ENCODE peak calls at places on chromosomes 1 and 21, in five cellular contexts. G is GM13976, A is AG10803, T is SK-N-SH, F is lower leg skin. S is an unnamed sample.

GRCh38 chr1:200323856-200324400 is 85.9 kb downstream of the ZNF281 start:
- DNase-seq in T (no peak), A (peak), G (no peak), F (no peak), S (no peak)

GRCh38 chr21:35905973-35906357 is 154.4 kb downstream of the SETD4 start:
- DNase-seq in A (no peak), G (no peak), T (no peak), F (peak), S (peak)

GRCh38 chr1:67889940-67890567 is 56.8 kb upstream of the GNG12 start:
- DNase-seq in G (no peak), A (peak), T (no peak), F (no peak), S (no peak)

GRCh38 chr1:10756842-10757241 is 39.6 kb downstream of the CASZ1 start:
- DNase-seq in F (no peak), A (no peak), T (no peak), G (no peak), S (no peak)

GRCh38 chr1:149942885-149943284 is 6.2 kb upstream of the MTMR11 start:
- DNase-seq in G (no peak), T (no peak), A (no peak), F (no peak), S (no peak)

GRCh38 chr1:200139661-200140250 is 112.2 kb downstream of the NR5A2 start:
- DNase-seq in G (peak), A (peak), T (peak), F (no peak), S (no peak)

GRCh38 chr1:66371233-66372005 is 162.5 kb upstream of the SGIP1 start:
- DNase-seq in G (no peak), F (no peak), T (no peak), A (peak), S (no peak)

GRCh38 chr1:178513278-178513983 is 522 bp downstream of the TEX35 start:
- DNase-seq in F (no peak), G (no peak), A (peak), T (no peak), S (no peak)

GRCh38 chr1:196910208-196910607 is 22.4 kb downstream of the CFHR4 start:
- DNase-seq in A (no peak), G (no peak), F (no peak), T (no peak), S (no peak)
- TF ChIP-seq CTCF in A (peak), G (no peak), F (no peak), T (no peak), S (no peak)

GRCh38 chr1:98991127-98992003 is 13.3 kb downstream of the PLPPR5 start:
- DNase-seq in F (no peak), G (no peak), A (peak), T (no peak), S (no peak)
- TF ChIP-seq CTCF in F (no peak), G (peak), A (no peak), T (peak), S (peak)

DNA sequence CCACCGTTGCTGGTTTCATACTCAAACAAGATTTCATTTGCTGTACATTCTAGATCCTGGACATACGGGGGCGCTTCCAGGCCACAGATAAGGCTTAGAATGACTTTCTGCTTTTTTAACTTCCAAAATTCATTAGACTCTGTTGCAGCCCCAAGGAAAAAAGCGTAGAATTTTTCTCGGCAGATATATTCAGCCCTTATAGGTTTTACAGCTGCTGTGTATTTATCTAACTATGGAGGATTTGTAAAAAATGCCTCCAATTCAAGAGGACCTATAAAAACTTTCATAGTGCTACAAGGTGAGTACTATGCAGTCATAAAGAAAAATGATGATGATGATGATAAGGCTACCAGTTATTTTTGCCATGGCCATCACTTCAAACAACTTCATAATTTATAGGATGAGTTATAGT is 51.6 kb downstream of the SLC30A10 start:
- DNase-seq in F (no peak), G (no peak), A (no peak), T (no peak), S (no peak)
- TF ChIP-seq CTCF in F (no peak), G (peak), A (no peak), T (peak), S (peak)

DNA sequence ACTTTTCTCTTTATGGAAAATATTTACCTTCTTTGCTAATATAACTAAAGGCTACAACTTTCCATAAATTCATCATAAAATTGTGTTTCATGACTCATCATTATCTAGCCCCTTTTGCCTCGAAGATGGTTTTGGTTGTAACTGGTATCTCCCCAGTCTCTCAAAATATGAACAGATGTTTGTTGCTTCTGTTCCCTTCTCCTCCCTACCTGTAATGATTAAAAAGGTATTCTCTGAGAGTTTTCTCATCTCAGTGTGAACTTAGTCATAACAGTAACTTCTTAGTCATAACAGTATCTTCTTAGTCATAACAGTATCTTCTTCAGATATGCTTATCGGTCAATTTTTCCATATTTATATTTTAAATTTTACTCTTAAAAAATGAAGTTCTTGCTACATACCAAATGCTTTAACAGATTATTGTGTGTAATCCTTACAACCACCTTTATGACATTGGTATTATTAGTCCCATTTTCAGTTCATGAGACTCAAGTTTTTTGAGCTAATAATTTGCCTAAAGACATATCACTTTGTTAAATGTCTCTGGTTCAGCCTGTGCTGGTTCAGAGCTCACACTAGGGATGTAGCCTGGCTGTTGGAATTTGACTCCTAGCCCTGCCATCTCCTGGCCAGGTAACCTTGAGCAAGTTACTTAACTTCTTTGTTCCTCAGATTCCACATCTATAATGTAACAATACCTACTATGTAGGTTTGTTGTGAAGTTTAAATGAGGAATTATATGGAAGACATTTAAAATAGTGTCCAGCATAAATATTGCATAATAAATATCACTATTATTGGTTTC is 32.6 kb downstream of the ATP1B1 start:
- DNase-seq in F (no peak), T (no peak), A (no peak), G (peak), S (peak)
- TF ChIP-seq CTCF in F (no peak), T (no peak), A (no peak), G (no peak), S (no peak)

GRCh38 chr1:119631433-119632102 is 16.5 kb downstream of the ZNF697 start:
- DNase-seq in A (peak), G (no peak), T (peak), F (peak), S (no peak)
- TF ChIP-seq CTCF in A (no peak), G (no peak), T (no peak), F (no peak), S (no peak)

GRCh38 chr1:39542924-39543323 is 33.7 kb downstream of the PABPC4 start:
- DNase-seq in A (no peak), T (no peak), F (peak), G (no peak), S (no peak)

GRCh38 chr1:39544327-39544726 is 32.3 kb downstream of the PABPC4 start:
- DNase-seq in F (peak), G (no peak), A (no peak), T (no peak), S (no peak)

GRCh38 chr1:39538531-39539251 is 37.9 kb downstream of the PABPC4 start:
- DNase-seq in T (no peak), G (no peak), A (no peak), F (no peak), S (no peak)

GRCh38 chr1:39540504-39541031 is 36.0 kb downstream of the PABPC4 start:
- DNase-seq in A (peak), F (peak), T (no peak), G (no peak), S (no peak)

DNA sequence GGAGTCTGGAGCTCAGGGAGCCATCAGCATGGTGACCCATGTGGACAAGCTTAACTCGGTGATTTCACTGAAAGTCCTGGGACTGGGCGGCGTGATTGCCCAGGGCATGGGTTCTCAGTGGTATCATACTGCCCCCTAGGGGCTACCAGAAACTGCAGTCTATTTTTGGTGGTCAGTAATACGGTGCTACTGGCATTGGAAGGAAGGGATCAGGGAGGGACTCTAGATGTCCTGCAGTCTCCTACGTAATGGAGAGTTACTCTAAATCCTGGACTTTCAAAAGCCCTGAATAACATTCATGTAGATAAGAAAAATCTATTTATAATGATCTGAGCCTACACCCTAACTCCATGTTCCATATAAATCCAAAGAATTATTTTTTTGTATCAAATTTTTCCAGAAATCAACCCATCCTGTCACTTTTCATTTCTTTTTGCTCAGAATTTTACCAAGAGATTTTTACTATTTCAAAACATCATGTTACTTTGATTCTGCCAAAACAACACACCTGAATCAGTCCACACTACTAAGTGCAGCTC is 37.3 kb downstream of the PABPC4 start:
- DNase-seq in G (peak), F (no peak), T (peak), A (peak), S (peak)
- TF ChIP-seq CTCF in G (peak), F (no peak), T (peak), A (peak), S (peak)